ENCODE peak calls at places on chromosomes 3 and 15, in seven cellular contexts. I, O, J, S, P, C and W are unnamed samples.

GRCh38 chr3:184337981-184338380 is 581 bp downstream of the FAM131A start:
- DNase-seq in I (no peak), O (no peak), J (no peak), S (no peak), P (no peak), C (no peak), W (no peak)

GRCh38 chr3:94654096-94654495 is 591.2 kb downstream of the NSUN3 start:
- DNase-seq in I (no peak), O (no peak), J (no peak), S (no peak), P (no peak), C (no peak), W (no peak)

GRCh38 chr3:133271491-133271890 is 128.4 kb upstream of the BFSP2 start:
- DNase-seq in I (no peak), O (no peak), J (no peak), S (no peak), P (peak), C (no peak), W (no peak)

GRCh38 chr15:73996939-73997338 is 2.4 kb downstream of the PML start:
- DNase-seq in I (no peak), O (no peak), J (no peak), S (peak), P (peak), C (no peak), W (no peak)

GRCh38 chr3:65005481-65005880 is 317.7 kb upstream of the ADAMTS9 start:
- DNase-seq in I (no peak), O (no peak), J (no peak), S (peak), P (no peak), C (no peak), W (no peak)

GRCh38 chr15:43483306-43484128 is 9.4 kb downstream of the TP53BP1 start:
- DNase-seq in I (no peak), O (no peak), J (no peak), S (no peak), P (peak), C (no peak), W (no peak)

GRCh38 chr3:119891944-119892721 is 110.2 kb downstream of the NR1I2 start:
- DNase-seq in I (no peak), O (no peak), J (no peak), S (peak), P (peak), C (peak), W (no peak)

GRCh38 chr3:11288786-11289637 is 16.8 kb downstream of the ATG7 start:
- DNase-seq in I (no peak), O (no peak), J (no peak), S (peak), P (peak), C (no peak), W (no peak)

GRCh38 chr15:65939901-65940617 is 70.8 kb downstream of the RAB11A start:
- DNase-seq in I (no peak), O (no peak), J (no peak), S (peak), P (peak), C (no peak), W (no peak)

GRCh38 chr3:190384241-190384863 is 3.6 kb upstream of the CLDN16 start:
- DNase-seq in I (no peak), O (no peak), J (no peak), S (peak), P (peak), C (no peak), W (no peak)

GRCh38 chr3:179093807-179094206 is 22.2 kb upstream of the ZMAT3 start:
- DNase-seq in I (no peak), O (no peak), J (no peak), S (no peak), P (no peak), C (no peak), W (no peak)

GRCh38 chr3:56878046-56878445 is 76.3 kb upstream of the ARHGEF3 start:
- DNase-seq in I (no peak), O (no peak), J (no peak), S (no peak), P (peak), C (peak), W (no peak)

GRCh38 chr3:20101041-20101440 is 60.8 kb downstream of the KAT2B start:
- DNase-seq in I (no peak), O (no peak), J (no peak), S (no peak), P (no peak), C (no peak), W (no peak)

GRCh38 chr3:41836360-41837134 is 125.4 kb downstream of the ULK4 start:
- DNase-seq in I (no peak), O (no peak), J (no peak), S (no peak), P (no peak), C (no peak), W (no peak)

GRCh38 chr3:134622803-134623365 is 27.9 kb downstream of the KY start:
- DNase-seq in I (no peak), O (peak), J (no peak), S (no peak), P (no peak), C (no peak), W (peak)

GRCh38 chr15:96360581-96361308 is 30.2 kb downstream of the NR2F2 start:
- DNase-seq in I (no peak), O (no peak), J (no peak), S (no peak), P (no peak), C (peak), W (no peak)

GRCh38 chr15:70362911-70363310 is 265.2 kb upstream of the TLE3 start:
- DNase-seq in I (no peak), O (peak), J (no peak), S (no peak), P (peak), C (no peak), W (peak)

GRCh38 chr3:168269019-168269418 is 173.3 kb upstream of the GOLIM4 start:
- DNase-seq in I (no peak), O (no peak), J (no peak), S (no peak), P (no peak), C (no peak), W (no peak)

GRCh38 chr3:8319935-8320634 is 181.5 kb upstream of the LMCD1 start:
- DNase-seq in I (no peak), O (no peak), J (no peak), S (peak), P (peak), C (no peak), W (no peak)

GRCh38 chr3:74614133-74614967 is at the start of gene CNTN3:
- DNase-seq in I (no peak), O (peak), J (no peak), S (no peak), P (no peak), C (no peak), W (peak)

GRCh38 chr3:53195602-53196574 is 34.9 kb downstream of the PRKCD start:
- DNase-seq in I (no peak), O (no peak), J (no peak), S (no peak), P (peak), C (no peak), W (peak)

GRCh38 chr3:160132226-160132625 is 93.0 kb upstream of the C3orf80 start:
- DNase-seq in I (no peak), O (no peak), J (no peak), S (no peak), P (no peak), C (no peak), W (no peak)

GRCh38 chr3:167783781-167784180 is 48.3 kb downstream of the SERPINI1 start:
- DNase-seq in I (peak), O (no peak), J (no peak), S (no peak), P (no peak), C (no peak), W (no peak)

GRCh38 chr15:28125673-28126651 is 26.8 kb upstream of the OCA2 start:
- DNase-seq in I (no peak), O (peak), J (no peak), S (no peak), P (peak), C (no peak), W (no peak)

GRCh38 chr3:101635954-101636798 is 40.8 kb downstream of the ZBTB11 start:
- DNase-seq in I (no peak), O (peak), J (no peak), S (peak), P (peak), C (peak), W (peak)

GRCh38 chr3:186646841-186647240 is 6.6 kb downstream of the FETUB start:
- DNase-seq in I (no peak), O (no peak), J (no peak), S (no peak), P (no peak), C (no peak), W (no peak)

GRCh38 chr3:111669926-111670630 is 74.9 kb upstream of the ZBED2 start:
- DNase-seq in I (no peak), O (no peak), J (no peak), S (peak), P (no peak), C (no peak), W (no peak)

GRCh38 chr15:83784975-83785374 is 131.1 kb downstream of the ADAMTSL3 start:
- DNase-seq in I (no peak), O (no peak), J (no peak), S (peak), P (no peak), C (no peak), W (no peak)

GRCh38 chr3:51927095-51927977 is 14.4 kb downstream of the RRP9 start:
- DNase-seq in I (no peak), O (no peak), J (no peak), S (no peak), P (no peak), C (no peak), W (no peak)

GRCh38 chr3:146577662-146578061 is 27.5 kb downstream of the PLSCR5 start:
- DNase-seq in I (no peak), O (no peak), J (no peak), S (peak), P (peak), C (peak), W (no peak)